ENCODE peak calls at places on chromosomes 3 and 15, in nine cellular contexts. Y is HepG2, W is AG09319, S is NCI-H2081, P is left ventricle myocardium inferior, E is H4, V is fibroblast of mammary gland, Z is NCI-H1694 treated with DMSO at 0.1 percent for 48 hours, X is HFF-Myc. G is an unnamed sample.

GRCh38 chr3:67947808-67948508 is 293.5 kb upstream of the SUCLG2 start:
- DNase-seq in Y (peak; percentile 70), W (no peak), S (no peak), P (no peak), E (no peak), V (no peak), Z (no peak), X (no peak), G (no peak)

GRCh38 chr3:4759689-4760312 is 219.4 kb upstream of the BHLHE40 start:
- DNase-seq in Y (no peak), W (no peak), S (no peak), P (no peak), E (no peak), V (no peak), Z (no peak), X (no peak), G (no peak)

GRCh38 chr3:131174752-131175151 is 148.1 kb downstream of the NEK11 start:
- DNase-seq in Y (no peak), W (no peak), S (no peak), P (no peak), E (no peak), V (peak; percentile 22), Z (no peak), X (no peak), G (no peak)

GRCh38 chr3:42438193-42438592 is 27.8 kb upstream of the LYZL4 start:
- DNase-seq in Y (no peak), W (no peak), S (no peak), P (no peak), E (no peak), V (no peak), Z (no peak), X (no peak), G (no peak)

GRCh38 chr15:73956276-73957086 is 30.2 kb downstream of the LOXL1 start:
- DNase-seq in Y (no peak), W (peak; percentile 74), S (no peak), P (no peak), E (peak; percentile 97), V (peak; percentile 92), Z (no peak), X (peak; percentile 51), G (no peak)

GRCh38 chr3:55160241-55160877 is 232.5 kb upstream of the LRTM1 start:
- DNase-seq in Y (no peak), W (peak; percentile 90), S (no peak), P (peak; percentile 23), E (peak; percentile 99), V (peak; percentile 100), Z (no peak), X (peak; percentile 93), G (no peak)

GRCh38 chr15:85706779-85707518 is 87.8 kb downstream of the KLHL25 start:
- DNase-seq in Y (no peak), W (no peak), S (no peak), P (no peak), E (no peak), V (peak; percentile 78), Z (no peak), X (no peak), G (no peak)

GRCh38 chr15:46091860-46092450 is 457.1 kb downstream of the SQOR start:
- DNase-seq in Y (peak; percentile 12), W (no peak), S (peak; percentile 72), P (no peak), E (peak; percentile 44), V (peak; percentile 8), Z (peak; percentile 16), X (peak; percentile 15), G (peak; percentile 17)

GRCh38 chr15:59410448-59410896 is 27.5 kb upstream of the FAM81A start:
- DNase-seq in Y (peak; percentile 31), W (no peak), S (no peak), P (no peak), E (no peak), V (peak; percentile 7), Z (no peak), X (no peak), G (no peak)

GRCh38 chr15:79308874-79309273 is 2.0 kb upstream of the TMED3 start:
- DNase-seq in Y (no peak), W (no peak), S (peak; percentile 4), P (no peak), E (no peak), V (no peak), Z (no peak), X (no peak), G (no peak)

GRCh38 chr3:46995901-46996562 is 16.6 kb downstream of the NBEAL2 start:
- DNase-seq in Y (no peak), W (no peak), S (no peak), P (peak; percentile 12), E (no peak), V (no peak), Z (no peak), X (no peak), G (no peak)

GRCh38 chr3:13788522-13789424 is 91.1 kb downstream of the WNT7A start:
- DNase-seq in Y (no peak), W (no peak), S (no peak), P (no peak), E (no peak), V (no peak), Z (no peak), X (no peak), G (no peak)

GRCh38 chr3:183502782-183503181 is 52.7 kb downstream of the KLHL6 start:
- DNase-seq in Y (no peak), W (no peak), S (peak; percentile 80), P (no peak), E (no peak), V (no peak), Z (peak; percentile 37), X (no peak), G (no peak)

GRCh38 chr3:126128504-126129407 is 44.8 kb upstream of the SLC41A3 start:
- DNase-seq in Y (no peak), W (no peak), S (no peak), P (peak; percentile 2), E (no peak), V (no peak), Z (no peak), X (no peak), G (no peak)

GRCh38 chr3:40057077-40057476 is 247.7 kb downstream of the MYRIP start:
- DNase-seq in Y (no peak), W (no peak), S (no peak), P (no peak), E (no peak), V (peak; percentile 54), Z (no peak), X (no peak), G (no peak)

GRCh38 chr3:108406063-108406660 is 104.2 kb downstream of the MYH15 start:
- DNase-seq in Y (no peak), W (no peak), S (no peak), P (no peak), E (no peak), V (peak; percentile 15), Z (no peak), X (no peak), G (no peak)

GRCh38 chr15:88810449-88810848 is 7.2 kb downstream of the ACAN start:
- DNase-seq in Y (no peak), W (no peak), S (no peak), P (no peak), E (no peak), V (peak; percentile 21), Z (no peak), X (peak; percentile 3), G (no peak)

GRCh38 chr3:172513488-172513887 is 9.7 kb downstream of the TNFSF10 start:
- DNase-seq in Y (no peak), W (no peak), S (no peak), P (no peak), E (peak; percentile 84), V (no peak), Z (no peak), X (peak; percentile 71), G (no peak)

GRCh38 chr15:67144609-67145306 is 79.4 kb downstream of the SMAD3 start:
- DNase-seq in Y (no peak), W (no peak), S (no peak), P (no peak), E (peak; percentile 95), V (peak; percentile 89), Z (no peak), X (no peak), G (no peak)

GRCh38 chr3:145005427-145005826 is 1033.8 kb downstream of the DIPK2A start:
- DNase-seq in Y (no peak), W (no peak), S (no peak), P (no peak), E (no peak), V (no peak), Z (no peak), X (no peak), G (no peak)

GRCh38 chr3:160006282-160007163 is 17.9 kb downstream of the IL12A start:
- DNase-seq in Y (peak; percentile 47), W (peak; percentile 56), S (peak; percentile 66), P (no peak), E (peak; percentile 72), V (peak; percentile 82), Z (peak; percentile 12), X (peak; percentile 66), G (peak; percentile 69)

G was measured in DMS 273 treated with DMSO at 0.1 percent for 48 hours.